ENCODE peak calls at places on chromosomes 4 and X, in ten cellular contexts. W, K, E, Z, X, A, C, T, J and O are unnamed samples.

GRCh38 chrX:56766554-56767412 is 37.7 kb downstream of the NBDY start:
- DNase-seq in A (no peak), Z (peak; percentile 21), J (no peak), T (no peak), E (no peak), X (no peak), K (peak; percentile 62), W (no peak), C (peak; percentile 39), O (no peak)

GRCh38 chr4:125357675-125358074 is 42.9 kb downstream of the FAT4 start:
- DNase-seq in J (peak; percentile 61), T (no peak), C (no peak), Z (no peak), A (no peak), E (no peak), W (no peak), K (no peak), X (no peak), O (no peak)

GRCh38 chrX:97332963-97333362 is 449.3 kb downstream of the RPA4 start:
- DNase-seq in A (no peak), C (peak; percentile 56), X (no peak), E (no peak), K (peak; percentile 27), Z (no peak), T (no peak), W (no peak), J (no peak), O (no peak)

GRCh38 chrX:129648514-129649267 is 6.1 kb downstream of the APLN start:
- DNase-seq in T (no peak), K (no peak), J (no peak), Z (no peak), X (no peak), E (no peak), W (no peak), A (no peak), C (no peak), O (no peak)

GRCh38 chrX:155148724-155149537 is 67.3 kb upstream of the VBP1 start:
- DNase-seq in A (no peak), W (no peak), C (peak; percentile 11), T (peak; percentile 5), Z (no peak), K (no peak), X (no peak), J (peak; percentile 0), E (peak; percentile 23), O (no peak)

GRCh38 chr4:82614868-82615449 is 53.2 kb upstream of the TMEM150C start:
- DNase-seq in K (no peak), C (no peak), X (no peak), J (no peak), E (no peak), Z (no peak), A (no peak), T (no peak), W (no peak), O (no peak)

GRCh38 chr4:127403523-127404084 is 229.2 kb upstream of the INTU start:
- DNase-seq in X (no peak), E (no peak), K (no peak), W (no peak), A (no peak), Z (no peak), C (no peak), T (no peak), J (no peak), O (no peak)

GRCh38 chrX:54530358-54530900 is 410 bp downstream of the GNL3L start:
- DNase-seq in A (no peak), T (no peak), W (no peak), X (no peak), K (no peak), J (no peak), C (no peak), E (peak; percentile 42), Z (no peak), O (no peak)

GRCh38 chrX:132728296-132728695 is 230.1 kb downstream of the HS6ST2 start:
- DNase-seq in X (no peak), Z (no peak), C (no peak), J (no peak), A (no peak), W (no peak), T (no peak), E (no peak), K (no peak), O (no peak)

GRCh38 chr4:71026086-71026485 is 32.6 kb downstream of the DCK start:
- DNase-seq in X (no peak), K (peak; percentile 82), C (peak; percentile 90), Z (no peak), W (no peak), E (no peak), J (no peak), A (no peak), T (peak; percentile 14), O (no peak)

GRCh38 chrX:118685393-118685792 is 42.0 kb upstream of the IL13RA1 start:
- DNase-seq in E (no peak), C (no peak), A (no peak), W (no peak), X (no peak), K (no peak), T (no peak), Z (no peak), J (no peak), O (no peak)

GRCh38 chr4:109816082-109816442 is 500 bp downstream of the GAR1 start:
- DNase-seq in X (no peak), T (no peak), C (no peak), J (no peak), K (no peak), E (peak; percentile 67), W (no peak), A (no peak), Z (peak; percentile 68), O (peak; percentile 43)

GRCh38 chrX:290476-291166 is 9.4 kb downstream of the PLCXD1 start:
- DNase-seq in E (peak; percentile 25), Z (peak; percentile 45), C (no peak), J (no peak), X (peak; percentile 6), K (no peak), W (no peak), T (no peak), A (no peak), O (no peak)

GRCh38 chr4:143404555-143404954 is 67.9 kb downstream of the GAB1 start:
- DNase-seq in X (no peak), W (no peak), K (no peak), C (no peak), A (no peak), T (no peak), J (no peak), E (no peak), Z (no peak), O (no peak)
- H3K4me1 ChIP-seq in X (no peaks in the 10 kb centered on the region), W (peaks cover 100% of the 10 kb centered on the region), K (peaks cover 11% of the 10 kb centered on the region), C (peaks cover 12% of the 10 kb centered on the region), A (peaks cover 92% of the 10 kb centered on the region), T (no peaks in the 10 kb centered on the region), J (no peaks in the 10 kb centered on the region), E (no peaks in the 10 kb centered on the region), Z (peaks cover 64% of the 10 kb centered on the region), O (peaks cover 21% of the 10 kb centered on the region)

GRCh38 chr4:144450526-144450925 is 195.4 kb upstream of the HHIP start:
- DNase-seq in E (no peak), J (no peak), X (no peak), K (no peak), T (no peak), Z (no peak), C (no peak), W (no peak), A (no peak), O (no peak)
- H3K4me1 ChIP-seq in E (no peaks in the 10 kb centered on the region), J (no peaks in the 10 kb centered on the region), X (no peaks in the 10 kb centered on the region), K (no peaks in the 10 kb centered on the region), T (no peaks in the 10 kb centered on the region), Z (no peaks in the 10 kb centered on the region), C (no peaks in the 10 kb centered on the region), W (no peaks in the 10 kb centered on the region), A (no peaks in the 10 kb centered on the region), O (no peaks in the 10 kb centered on the region)

GRCh38 chr4:10104991-10105276 is 11.7 kb downstream of the WDR1 start:
- DNase-seq in C (no peak), J (no peak), W (no peak), K (no peak), E (no peak), T (no peak), X (no peak), A (no peak), Z (no peak), O (no peak)
- H3K4me1 ChIP-seq in C (peaks cover 65% of the 10 kb centered on the region), J (peaks cover 58% of the 10 kb centered on the region), W (peaks cover 99% of the 10 kb centered on the region), K (peaks cover 50% of the 10 kb centered on the region), E (peaks cover 97% of the 10 kb centered on the region), T (peaks cover 50% of the 10 kb centered on the region), X (peaks cover 11% of the 10 kb centered on the region), A (peaks cover 99% of the 10 kb centered on the region), Z (peaks cover 68% of the 10 kb centered on the region), O (peaks cover 53% of the 10 kb centered on the region)

GRCh38 chr4:6914448-6914847 is 4.8 kb downstream of the TBC1D14 start:
- DNase-seq in C (no peak), A (no peak), X (no peak), T (no peak), J (no peak), W (no peak), K (peak; percentile 33), Z (no peak), E (no peak), O (no peak)

GRCh38 chr4:6913350-6913749 is 3.7 kb downstream of the TBC1D14 start:
- DNase-seq in K (no peak), Z (no peak), C (no peak), J (no peak), E (no peak), A (no peak), W (no peak), T (no peak), X (no peak), O (no peak)

GRCh38 chr4:6910340-6910959 is 824 bp downstream of the TBC1D14 start:
- DNase-seq in E (no peak), A (no peak), K (no peak), W (no peak), X (no peak), C (no peak), Z (no peak), T (peak; percentile 62), J (no peak), O (peak; percentile 62)

GRCh38 chr4:6910960-6911874 is 1.6 kb downstream of the TBC1D14 start:
- DNase-seq in J (no peak), W (no peak), T (no peak), Z (no peak), E (no peak), K (no peak), C (no peak), X (no peak), A (no peak), O (no peak)

DNA sequence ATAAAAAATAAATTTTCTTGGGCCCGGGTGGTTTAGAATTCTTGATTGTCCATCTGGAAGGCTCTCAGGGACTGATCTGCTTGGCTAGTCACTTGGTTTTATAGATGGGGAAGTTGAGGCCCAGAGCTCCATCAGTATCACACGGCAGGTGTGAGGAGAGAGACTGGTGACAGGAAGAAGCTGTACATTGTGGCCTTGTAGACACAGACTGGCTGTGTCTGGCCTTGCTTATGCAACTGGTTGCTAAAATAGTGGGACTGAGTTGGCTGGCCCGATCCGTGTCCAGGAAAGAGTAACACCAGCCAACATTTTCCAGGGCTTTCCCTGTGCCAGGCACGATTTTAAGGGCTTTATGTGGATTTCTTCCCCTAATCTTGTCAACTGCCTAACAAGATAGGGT is 2.8 kb downstream of the TBC1D14 start:
- DNase-seq in C (no peak), X (no peak), J (no peak), T (no peak), K (no peak), E (no peak), Z (no peak), A (no peak), W (no peak), O (no peak)
- H3K4me1 ChIP-seq in C (peaks cover 17% of the 10 kb centered on the region), X (no peaks in the 10 kb centered on the region), J (peaks cover 19% of the 10 kb centered on the region), T (peaks cover 46% of the 10 kb centered on the region), K (peaks cover 8% of the 10 kb centered on the region), E (peaks cover 85% of the 10 kb centered on the region), Z (peaks cover 44% of the 10 kb centered on the region), A (peaks cover 64% of the 10 kb centered on the region), W (peaks cover 83% of the 10 kb centered on the region), O (peaks cover 19% of the 10 kb centered on the region)